ENCODE peak calls at places on chromosomes 16 and 17, in eight cellular contexts. One of them, this sample, is unnamed.

GRCh38 chr16:74951676-74952075 is 33.2 kb downstream of the WDR59 start:
- DNase-seq in stomach: no peak
- DNase-seq in ovary: no peak
- DNase-seq in vagina: no peak
- DNase-seq in IMR-90: no peak
- DNase-seq in thyroid gland: peak
- DNase-seq in heart left ventricle: no peak
- DNase-seq in uterus: no peak
- DNase-seq in this sample: no peak

GRCh38 chr16:24930440-24930839 is 84.7 kb downstream of the SLC5A11 start:
- DNase-seq in stomach: no peak
- DNase-seq in ovary: no peak
- DNase-seq in vagina: no peak
- DNase-seq in IMR-90: no peak
- DNase-seq in thyroid gland: no peak
- DNase-seq in heart left ventricle: no peak
- DNase-seq in uterus: no peak
- DNase-seq in this sample: no peak

GRCh38 chr17:15411556-15412198 is 55.7 kb downstream of the CDRT4 start:
- DNase-seq in stomach: no peak
- DNase-seq in ovary: no peak
- DNase-seq in vagina: no peak
- DNase-seq in IMR-90: no peak
- DNase-seq in thyroid gland: peak
- DNase-seq in heart left ventricle: no peak
- DNase-seq in uterus: peak
- DNase-seq in this sample: no peak

GRCh38 chr17:66702106-66702936 is 132.6 kb upstream of the CACNG5 start:
- DNase-seq in stomach: no peak
- DNase-seq in ovary: no peak
- DNase-seq in vagina: no peak
- DNase-seq in IMR-90: peak
- DNase-seq in thyroid gland: no peak
- DNase-seq in heart left ventricle: no peak
- DNase-seq in uterus: no peak
- DNase-seq in this sample: no peak

GRCh38 chr17:40358323-40359038 is 6.1 kb downstream of the GJD3 start:
- DNase-seq in stomach: peak
- DNase-seq in ovary: peak
- DNase-seq in vagina: no peak
- DNase-seq in IMR-90: peak
- DNase-seq in thyroid gland: peak
- DNase-seq in heart left ventricle: peak
- DNase-seq in uterus: peak
- DNase-seq in this sample: peak

GRCh38 chr16:85473909-85474640 is 139.0 kb upstream of the GSE1 start:
- DNase-seq in stomach: no peak
- DNase-seq in ovary: peak
- DNase-seq in vagina: no peak
- DNase-seq in IMR-90: no peak
- DNase-seq in thyroid gland: no peak
- DNase-seq in heart left ventricle: no peak
- DNase-seq in uterus: no peak
- DNase-seq in this sample: no peak

GRCh38 chr17:15456972-15457722 is 10.3 kb downstream of the CDRT4 start:
- DNase-seq in stomach: no peak
- DNase-seq in ovary: peak
- DNase-seq in vagina: no peak
- DNase-seq in IMR-90: peak
- DNase-seq in thyroid gland: peak
- DNase-seq in heart left ventricle: peak
- DNase-seq in uterus: peak
- DNase-seq in this sample: no peak

GRCh38 chr17:73017653-73018052 is 74.8 kb downstream of the SLC39A11 start:
- DNase-seq in stomach: no peak
- DNase-seq in ovary: no peak
- DNase-seq in vagina: no peak
- DNase-seq in IMR-90: peak
- DNase-seq in thyroid gland: no peak
- DNase-seq in heart left ventricle: no peak
- DNase-seq in uterus: no peak
- DNase-seq in this sample: no peak

GRCh38 chr17:46865100-46865499 is 13.7 kb downstream of the WNT9B start:
- DNase-seq in stomach: no peak
- DNase-seq in ovary: no peak
- DNase-seq in vagina: no peak
- DNase-seq in IMR-90: peak
- DNase-seq in thyroid gland: no peak
- DNase-seq in heart left ventricle: no peak
- DNase-seq in uterus: no peak
- DNase-seq in this sample: no peak

GRCh38 chr16:12976936-12977335 is 75.5 kb downstream of the SHISA9 start:
- DNase-seq in stomach: no peak
- DNase-seq in ovary: no peak
- DNase-seq in vagina: no peak
- DNase-seq in IMR-90: no peak
- DNase-seq in thyroid gland: no peak
- DNase-seq in heart left ventricle: no peak
- DNase-seq in uterus: no peak
- DNase-seq in this sample: no peak

GRCh38 chr16:19135896-19136438 is 22.2 kb downstream of the ITPRIPL2 start:
- DNase-seq in stomach: peak
- DNase-seq in ovary: no peak
- DNase-seq in vagina: no peak
- DNase-seq in IMR-90: peak
- DNase-seq in thyroid gland: peak
- DNase-seq in heart left ventricle: peak
- DNase-seq in uterus: no peak
- DNase-seq in this sample: no peak

GRCh38 chr16:47043970-47044684 is 70.7 kb upstream of the DNAJA2 start:
- DNase-seq in stomach: no peak
- DNase-seq in ovary: no peak
- DNase-seq in vagina: no peak
- DNase-seq in IMR-90: no peak
- DNase-seq in thyroid gland: no peak
- DNase-seq in heart left ventricle: peak
- DNase-seq in uterus: no peak
- DNase-seq in this sample: no peak

GRCh38 chr16:81703177-81704155 is 75.6 kb upstream of the PLCG2 start:
- DNase-seq in stomach: no peak
- DNase-seq in ovary: peak
- DNase-seq in vagina: no peak
- DNase-seq in IMR-90: peak
- DNase-seq in thyroid gland: no peak
- DNase-seq in heart left ventricle: no peak
- DNase-seq in uterus: no peak
- DNase-seq in this sample: no peak

GRCh38 chr17:40952675-40953074 is 14.1 kb downstream of the KRT39 start:
- DNase-seq in stomach: no peak
- DNase-seq in ovary: no peak
- DNase-seq in vagina: no peak
- DNase-seq in IMR-90: peak
- DNase-seq in thyroid gland: no peak
- DNase-seq in heart left ventricle: no peak
- DNase-seq in uterus: no peak
- DNase-seq in this sample: no peak

GRCh38 chr17:19707728-19708221 is 8.6 kb downstream of the SLC47A2 start:
- DNase-seq in stomach: no peak
- DNase-seq in ovary: no peak
- DNase-seq in vagina: no peak
- DNase-seq in IMR-90: no peak
- DNase-seq in thyroid gland: peak
- DNase-seq in heart left ventricle: no peak
- DNase-seq in uterus: no peak
- DNase-seq in this sample: no peak

GRCh38 chr17:83071966-83072562 is 7.3 kb upstream of the METRNL start:
- DNase-seq in stomach: no peak
- DNase-seq in ovary: no peak
- DNase-seq in vagina: no peak
- DNase-seq in IMR-90: no peak
- DNase-seq in thyroid gland: no peak
- DNase-seq in heart left ventricle: no peak
- DNase-seq in uterus: no peak
- DNase-seq in this sample: no peak

GRCh38 chr17:38898812-38899348 is 26.5 kb upstream of the LASP1NB start:
- DNase-seq in stomach: peak
- DNase-seq in ovary: no peak
- DNase-seq in vagina: no peak
- DNase-seq in IMR-90: no peak
- DNase-seq in thyroid gland: peak
- DNase-seq in heart left ventricle: peak
- DNase-seq in uterus: no peak
- DNase-seq in this sample: no peak

GRCh38 chr16:88938933-88939813 is 37.8 kb downstream of the CBFA2T3 start:
- DNase-seq in stomach: no peak
- DNase-seq in ovary: no peak
- DNase-seq in vagina: no peak
- DNase-seq in IMR-90: no peak
- DNase-seq in thyroid gland: peak
- DNase-seq in heart left ventricle: peak
- DNase-seq in uterus: no peak
- DNase-seq in this sample: no peak

GRCh38 chr16:10668322-10669045 is 26.2 kb downstream of the TEKT5 start:
- DNase-seq in stomach: peak
- DNase-seq in ovary: no peak
- DNase-seq in vagina: no peak
- DNase-seq in IMR-90: peak
- DNase-seq in thyroid gland: no peak
- DNase-seq in heart left ventricle: no peak
- DNase-seq in uterus: no peak
- DNase-seq in this sample: no peak

GRCh38 chr17:80774146-80774545 is 217.5 kb upstream of the CHMP6 start:
- DNase-seq in stomach: no peak
- DNase-seq in ovary: no peak
- DNase-seq in vagina: no peak
- DNase-seq in IMR-90: peak
- DNase-seq in thyroid gland: no peak
- DNase-seq in heart left ventricle: no peak
- DNase-seq in uterus: no peak
- DNase-seq in this sample: no peak
- TF ChIP-seq POLR2A in stomach: no peak
- TF ChIP-seq POLR2A in ovary: no peak
- TF ChIP-seq POLR2A in vagina: no peak
- TF ChIP-seq POLR2A in IMR-90: no peak
- TF ChIP-seq POLR2A in thyroid gland: no peak
- TF ChIP-seq POLR2A in heart left ventricle: no peak
- TF ChIP-seq POLR2A in uterus: no peak
- TF ChIP-seq POLR2A in this sample: no peak

DNA sequence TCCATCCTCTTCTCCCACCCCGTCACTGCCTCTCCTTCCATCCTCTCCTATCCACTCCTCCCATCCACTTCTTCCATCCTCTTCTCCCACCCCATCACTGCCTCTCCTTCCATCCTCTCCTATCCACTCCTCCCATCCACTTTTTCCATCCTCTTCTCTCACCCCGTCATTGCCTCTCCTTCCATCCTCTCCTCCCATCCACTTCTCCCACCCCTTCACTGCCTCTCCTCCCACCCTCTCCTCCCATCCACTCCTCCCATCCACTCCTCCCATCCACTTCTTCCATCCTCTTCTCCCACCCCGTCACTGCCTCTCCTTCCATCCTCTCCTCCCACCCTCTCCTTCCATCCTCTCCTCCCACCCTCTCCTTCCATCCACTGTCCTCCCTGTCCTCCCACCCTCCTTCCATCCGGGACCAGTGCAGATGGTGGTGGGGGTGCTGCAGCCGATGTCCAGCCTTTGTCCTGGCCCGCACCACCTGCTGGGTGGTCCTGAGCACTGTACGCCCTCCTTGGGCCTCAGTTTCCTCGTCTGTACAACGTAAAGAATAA is 1.1 kb downstream of the WFIKKN1 start:
- DNase-seq in stomach: no peak
- DNase-seq in ovary: no peak
- DNase-seq in vagina: no peak
- DNase-seq in IMR-90: no peak
- DNase-seq in thyroid gland: no peak
- DNase-seq in heart left ventricle: no peak
- DNase-seq in uterus: no peak
- DNase-seq in this sample: no peak
- TF ChIP-seq POLR2A in stomach: no peak
- TF ChIP-seq POLR2A in ovary: no peak
- TF ChIP-seq POLR2A in vagina: no peak
- TF ChIP-seq POLR2A in IMR-90: no peak
- TF ChIP-seq POLR2A in thyroid gland: no peak
- TF ChIP-seq POLR2A in heart left ventricle: no peak
- TF ChIP-seq POLR2A in uterus: no peak
- TF ChIP-seq POLR2A in this sample: no peak

DNA sequence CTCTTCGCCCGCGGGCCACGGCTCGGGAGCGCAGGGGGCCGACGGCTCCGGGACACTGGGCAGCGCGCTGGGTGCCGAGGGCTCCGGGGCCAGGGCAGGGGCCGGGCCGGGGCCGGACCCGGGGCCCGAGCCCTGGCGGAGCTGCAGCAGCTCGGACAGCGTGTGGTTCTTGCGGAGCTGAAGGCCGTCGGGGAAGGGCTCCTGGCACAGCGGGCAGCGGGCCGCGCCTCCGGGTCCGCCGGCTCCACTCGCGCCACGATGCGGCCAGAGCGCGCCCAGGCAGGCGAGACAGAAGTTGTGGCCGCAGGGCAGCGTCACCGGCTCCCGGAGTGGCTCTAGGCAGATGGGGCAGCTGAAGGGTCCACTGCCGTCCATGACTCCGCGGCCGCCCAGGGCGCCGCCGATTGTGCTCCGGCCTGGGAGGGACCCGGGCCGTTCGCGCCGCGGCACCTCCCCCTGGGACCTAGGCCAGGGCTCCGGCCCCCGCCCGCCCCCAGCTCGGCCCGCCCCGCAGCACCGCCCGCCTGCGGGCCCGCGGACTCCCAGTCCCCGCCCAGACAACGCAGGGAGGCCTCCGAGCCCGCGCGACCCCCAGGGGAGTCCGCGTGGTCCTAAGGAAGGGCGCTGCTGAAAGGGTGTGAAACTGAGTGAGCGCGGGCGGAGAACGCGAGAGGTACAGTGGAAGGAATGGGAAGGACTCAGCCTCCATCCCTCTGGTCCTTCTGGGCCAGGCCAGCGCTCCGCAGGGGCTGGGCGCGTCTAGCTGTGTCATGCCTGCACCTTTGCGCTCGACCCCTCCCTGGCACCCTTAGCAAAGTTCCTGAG is at the start of gene TRIM47:
- DNase-seq in stomach: peak
- DNase-seq in ovary: peak
- DNase-seq in vagina: no peak
- DNase-seq in IMR-90: peak
- DNase-seq in thyroid gland: peak
- DNase-seq in heart left ventricle: peak
- DNase-seq in uterus: peak
- DNase-seq in this sample: peak
- TF ChIP-seq POLR2A in stomach: no peak
- TF ChIP-seq POLR2A in ovary: peak
- TF ChIP-seq POLR2A in vagina: peak
- TF ChIP-seq POLR2A in IMR-90: no peak
- TF ChIP-seq POLR2A in thyroid gland: peak
- TF ChIP-seq POLR2A in heart left ventricle: no peak
- TF ChIP-seq POLR2A in uterus: peak
- TF ChIP-seq POLR2A in this sample: no peak

GRCh38 chr17:50274142-50274944 is at the start of gene TMEM92:
- DNase-seq in stomach: peak
- DNase-seq in ovary: peak
- DNase-seq in vagina: no peak
- DNase-seq in IMR-90: no peak
- DNase-seq in thyroid gland: no peak
- DNase-seq in heart left ventricle: no peak
- DNase-seq in uterus: peak
- DNase-seq in this sample: no peak
- TF ChIP-seq POLR2A in stomach: no peak
- TF ChIP-seq POLR2A in ovary: no peak
- TF ChIP-seq POLR2A in vagina: no peak
- TF ChIP-seq POLR2A in IMR-90: no peak
- TF ChIP-seq POLR2A in thyroid gland: no peak
- TF ChIP-seq POLR2A in heart left ventricle: no peak
- TF ChIP-seq POLR2A in uterus: no peak
- TF ChIP-seq POLR2A in this sample: no peak

This sample was measured in erythroblast.